ENCODE peak calls at places on chromosomes 4 and X, in six cellular contexts. S is mammary epithelial cell, X is mesenchymal stem cell, O is IMR-90, R is neural progenitor cell, M is HepG2. A is an unnamed sample.

GRCh38 chrX:151935358-151935757 is 22.7 kb downstream of the MAGEA4 start:
- DNase-seq in S (no peak), M (no peak), O (no peak), X (no peak), R (no peak), A (no peak)

GRCh38 chr4:3202836-3203820 is 45.8 kb upstream of the MSANTD1 start:
- DNase-seq in X (no peak), R (no peak), M (peak), S (no peak), O (no peak), A (no peak)

GRCh38 chr4:88964450-88964849 is 92.5 kb downstream of the FAM13A start:
- DNase-seq in S (peak), X (peak), M (no peak), O (peak), R (no peak), A (no peak)

GRCh38 chr4:56388311-56388710 is 1.0 kb upstream of the AASDH start:
- DNase-seq in S (no peak), R (no peak), M (no peak), X (peak), O (no peak), A (no peak)

GRCh38 chr4:153333874-153334273 is 10.6 kb upstream of the MND1 start:
- DNase-seq in O (peak), R (no peak), X (no peak), S (no peak), M (no peak), A (no peak)

GRCh38 chr4:22720091-22720490 is 27.4 kb downstream of the GBA3 start:
- DNase-seq in S (no peak), X (peak), M (no peak), R (no peak), O (peak), A (no peak)

GRCh38 chr4:93911671-93912070 is 83.1 kb downstream of the ATOH1 start:
- DNase-seq in X (no peak), R (no peak), S (no peak), O (no peak), M (no peak), A (no peak)

GRCh38 chr4:32847466-32847865 is 2127.3 kb downstream of the PCDH7 start:
- DNase-seq in O (no peak), S (no peak), X (peak), R (peak), M (no peak), A (no peak)

GRCh38 chr4:76550966-76551780 is 116.1 kb downstream of the SHROOM3 start:
- DNase-seq in X (peak), M (no peak), O (peak), R (no peak), S (no peak), A (no peak)

GRCh38 chrX:111284615-111285294 is 14.5 kb upstream of the CAPN6 start:
- DNase-seq in M (peak), R (no peak), X (no peak), O (no peak), S (no peak), A (no peak)

GRCh38 chrX:106903291-106903820 is at the start of gene RIPPLY1:
- DNase-seq in O (no peak), M (no peak), R (peak), S (no peak), X (no peak), A (no peak)

GRCh38 chr4:169070071-169070894 is 60.2 kb upstream of the CBR4 start:
- DNase-seq in M (peak), X (peak), O (peak), R (peak), S (peak), A (peak)

GRCh38 chr4:102815981-102816380 is 11.4 kb downstream of the UBE2D3 start:
- DNase-seq in S (peak), X (peak), R (no peak), O (peak), M (peak), A (no peak)

GRCh38 chrX:53223955-53224859 is 800 bp downstream of the KDM5C start:
- DNase-seq in M (peak), R (peak), X (peak), O (peak), S (peak), A (peak)

GRCh38 chrX:37652053-37652452 is 33.5 kb upstream of the XK start:
- DNase-seq in S (peak), R (no peak), M (no peak), X (no peak), O (no peak), A (no peak)

GRCh38 chr4:100417565-100417964 is 100.3 kb downstream of the EMCN start:
- DNase-seq in S (peak), O (peak), R (peak), M (no peak), X (peak), A (no peak)

GRCh38 chr4:3114377-3114776 is 39.9 kb downstream of the HTT start:
- DNase-seq in M (no peak), O (peak), S (no peak), R (no peak), X (no peak), A (no peak)

GRCh38 chrX:95076449-95076848 is 1402.4 kb downstream of the FAM133A start:
- DNase-seq in R (peak), M (peak), X (peak), S (peak), O (peak), A (no peak)

GRCh38 chr4:23279377-23279988 is 586.7 kb downstream of the GBA3 start:
- DNase-seq in S (no peak), O (no peak), M (no peak), R (no peak), X (no peak), A (no peak)

GRCh38 chrX:40175416-40176255 is 77.9 kb upstream of the BCOR start:
- DNase-seq in O (no peak), R (peak), X (peak), M (peak), S (no peak), A (peak)

GRCh38 chrX:38893441-38893840 is 92.2 kb downstream of the MID1IP1 start:
- DNase-seq in R (no peak), S (no peak), X (no peak), O (peak), M (no peak), A (no peak)

GRCh38 chr4:52665592-52665991 is 6.5 kb upstream of the USP46 start:
- DNase-seq in M (peak), S (no peak), X (no peak), O (no peak), R (no peak), A (no peak)

GRCh38 chrX:123835661-123836371 is 24.0 kb upstream of the XIAP start:
- DNase-seq in M (no peak), X (peak), R (no peak), S (peak), O (peak), A (peak)

GRCh38 chr4:169305651-169306050 is 34.9 kb upstream of the SH3RF1 start:
- DNase-seq in O (peak), X (peak), S (no peak), R (no peak), M (no peak), A (no peak)

GRCh38 chrX:150547511-150548115 is 20.8 kb upstream of the MTM1 start:
- DNase-seq in X (peak), R (peak), M (no peak), S (no peak), O (no peak), A (peak)

GRCh38 chr4:21716526-21716925 is 232.0 kb downstream of the KCNIP4 start:
- DNase-seq in S (no peak), M (no peak), O (no peak), X (no peak), R (no peak), A (no peak)

GRCh38 chrX:31280580-31280979 is 208.7 kb upstream of the FTHL17 start:
- DNase-seq in X (no peak), S (no peak), M (no peak), R (no peak), O (no peak), A (no peak)

GRCh38 chrX:32395878-32396277 is 815.5 kb downstream of the DMD start:
- DNase-seq in M (no peak), S (no peak), R (no peak), O (no peak), X (no peak), A (no peak)

GRCh38 chrX:19291086-19291485 is 52.6 kb upstream of the PDHA1 start:
- DNase-seq in O (no peak), S (no peak), M (no peak), X (no peak), R (no peak), A (no peak)

GRCh38 chr4:38856524-38857337 is at the start of gene TLR6:
- DNase-seq in S (peak), O (peak), M (peak), R (peak), X (peak), A (peak)
- H3K9ac ChIP-seq in S (peak), O (peak), M (no peak), R (no peak), X (peak), A (no peak)

DNA sequence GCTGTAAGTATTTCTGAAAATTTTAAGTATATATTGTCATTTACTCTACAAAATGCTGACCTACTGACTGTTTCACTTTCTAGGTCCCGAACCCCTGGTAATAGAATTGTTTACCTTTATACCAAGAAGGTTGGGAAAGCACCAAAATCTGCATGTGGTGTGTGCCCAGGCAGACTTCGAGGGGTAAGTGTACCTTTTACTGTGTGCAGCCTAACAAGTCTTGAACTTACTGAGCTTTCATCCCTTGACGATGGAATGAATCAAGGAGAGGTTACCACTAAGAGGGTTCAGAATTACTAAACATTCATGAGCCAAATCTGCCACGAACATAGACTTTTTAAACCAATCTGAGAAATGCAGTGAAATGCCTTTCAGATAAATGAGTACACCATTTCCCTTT is 1.6 kb downstream of the RPL34 start:
- DNase-seq in S (no peak), R (no peak), M (no peak), O (no peak), X (no peak), A (no peak)
- H3K9ac ChIP-seq in S (peak), R (peak), M (peak), O (no peak), X (peak), A (no peak)

DNA sequence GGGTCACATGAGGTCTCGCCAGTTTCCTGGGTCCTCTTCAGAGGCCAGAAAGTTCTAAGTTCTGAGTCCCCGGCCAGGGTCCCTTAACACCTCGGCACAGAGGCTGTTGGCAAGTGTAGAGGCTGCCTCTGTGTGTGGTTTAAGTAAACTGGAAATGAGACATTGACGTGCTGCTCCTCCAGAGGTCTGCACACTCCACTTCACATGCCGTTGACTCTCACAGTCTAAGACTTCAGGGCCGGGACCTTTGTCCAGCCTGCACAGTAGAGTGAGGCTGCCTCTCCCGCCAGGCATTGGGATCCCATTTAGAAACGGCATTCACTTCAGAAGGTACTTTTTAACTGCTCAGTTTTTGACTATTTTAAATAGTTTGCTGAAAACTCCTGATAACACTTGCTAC is 10.6 kb upstream of the TADA2B start:
- DNase-seq in S (no peak), M (no peak), O (no peak), R (no peak), X (peak), A (no peak)
- H3K9ac ChIP-seq in S (no peak), M (no peak), O (no peak), R (no peak), X (no peak), A (no peak)

GRCh38 chr4:125522992-125523391 is 208.2 kb downstream of the FAT4 start:
- DNase-seq in M (no peak), O (no peak), X (no peak), R (peak), S (no peak), A (no peak)

GRCh38 chr4:125519376-125520171 is 204.8 kb downstream of the FAT4 start:
- DNase-seq in O (no peak), M (no peak), X (no peak), S (no peak), R (no peak), A (no peak)

GRCh38 chr4:125522588-125522987 is 207.8 kb downstream of the FAT4 start:
- DNase-seq in O (no peak), X (no peak), R (no peak), S (no peak), M (no peak), A (no peak)

GRCh38 chr4:125518281-125518680 is 203.5 kb downstream of the FAT4 start:
- DNase-seq in M (no peak), X (no peak), R (no peak), O (no peak), S (no peak), A (no peak)

GRCh38 chr4:125520258-125520990 is 205.7 kb downstream of the FAT4 start:
- DNase-seq in R (no peak), M (no peak), O (peak), X (peak), S (no peak), A (no peak)
- H3K9ac ChIP-seq in R (no peak), M (no peak), O (no peak), X (no peak), S (no peak), A (no peak)

GRCh38 chr4:187814737-187815465 is 180.7 kb upstream of the ZFP42 start:
- DNase-seq in M (no peak), O (peak), R (no peak), X (no peak), S (no peak), A (peak)
- H3K9ac ChIP-seq in M (no peak), O (peak), R (no peak), X (peak), S (no peak), A (peak)

GRCh38 chr4:1244081-1244977 is 4.6 kb downstream of the CTBP1 start:
- DNase-seq in S (no peak), X (no peak), R (no peak), M (no peak), O (no peak), A (no peak)

GRCh38 chr4:1244978-1245471 is 3.9 kb downstream of the CTBP1 start:
- DNase-seq in M (no peak), S (no peak), R (no peak), O (no peak), X (no peak), A (no peak)

GRCh38 chr4:1241936-1242505 is 6.9 kb downstream of the CTBP1 start:
- DNase-seq in R (no peak), O (no peak), X (no peak), S (no peak), M (no peak), A (no peak)

GRCh38 chr4:1242506-1243450 is 6.2 kb downstream of the CTBP1 start:
- DNase-seq in O (no peak), R (no peak), M (no peak), X (no peak), S (no peak), A (no peak)

GRCh38 chr4:1243451-1244080 is 5.4 kb downstream of the CTBP1 start:
- DNase-seq in M (no peak), S (no peak), R (no peak), X (no peak), O (no peak), A (no peak)
- H3K9ac ChIP-seq in M (no peak), S (no peak), R (no peak), X (peak), O (no peak), A (no peak)

GRCh38 chr4:186557486-186557885 is 2.1 kb upstream of the MTNR1A start:
- DNase-seq in O (peak), R (no peak), M (no peak), S (no peak), X (peak), A (no peak)

GRCh38 chr4:186553717-186554116 is 1.6 kb downstream of the MTNR1A start:
- DNase-seq in M (no peak), X (no peak), O (no peak), R (peak), S (no peak), A (peak)

GRCh38 chr4:186557061-186557460 is 1.7 kb upstream of the MTNR1A start:
- DNase-seq in R (no peak), M (no peak), S (no peak), O (no peak), X (no peak), A (no peak)

GRCh38 chr4:186554485-186554884 is 882 bp downstream of the MTNR1A start:
- DNase-seq in S (peak), X (no peak), M (peak), O (no peak), R (peak), A (peak)

DNA sequence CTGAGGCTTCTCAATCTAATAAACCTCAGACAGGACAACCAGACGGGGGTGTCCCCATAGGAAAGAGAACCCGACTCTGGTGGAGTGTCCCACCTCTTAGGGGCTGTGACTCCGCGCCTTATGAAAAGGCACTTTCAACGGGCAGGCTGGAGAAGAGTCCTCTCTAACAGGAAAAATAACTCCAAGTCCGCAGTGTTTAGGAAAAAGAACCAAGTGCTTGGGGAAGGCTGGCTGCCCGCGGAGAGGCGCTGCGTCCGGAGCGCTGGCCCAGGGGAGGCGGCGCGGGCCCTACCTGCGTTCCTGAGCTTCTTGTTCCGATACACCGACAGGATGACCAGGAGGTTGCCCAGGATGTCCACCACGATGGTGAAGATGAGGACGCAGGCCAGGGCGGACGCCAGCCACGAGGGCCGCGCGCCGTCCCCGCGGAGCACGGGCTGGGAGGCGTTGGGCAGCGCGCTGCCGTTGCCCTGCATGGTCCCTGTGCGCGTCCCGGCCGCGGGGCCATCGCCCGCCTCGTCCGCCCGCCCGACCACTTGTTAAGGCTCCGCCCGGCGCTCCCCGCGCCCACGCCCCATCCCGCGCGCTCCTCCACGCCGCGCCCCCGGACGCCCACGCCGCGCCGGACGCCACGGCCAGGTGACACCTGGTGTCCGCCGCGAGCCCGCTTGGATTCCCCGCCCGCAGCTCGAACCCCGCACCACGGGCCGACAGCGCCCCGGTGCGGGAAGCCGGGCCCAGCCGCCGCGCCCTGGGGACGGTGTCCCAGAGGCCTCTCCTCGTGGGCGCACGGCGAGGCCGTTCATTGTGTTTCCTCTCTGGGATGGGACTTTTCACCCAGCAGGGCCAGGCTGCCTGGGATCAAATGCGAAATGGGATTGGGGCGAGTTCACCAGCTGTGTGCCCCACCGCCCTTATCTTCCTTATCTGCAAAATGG is at the start of gene MTNR1A:
- DNase-seq in M (no peak), R (peak), O (no peak), S (no peak), X (peak), A (peak)
- H3K9ac ChIP-seq in M (no peak), R (no peak), O (no peak), S (no peak), X (no peak), A (peak)

GRCh38 chr4:175971393-175972179 is 94.1 kb upstream of the WDR17 start:
- DNase-seq in M (no peak), S (no peak), O (no peak), R (peak), X (no peak), A (no peak)

GRCh38 chr4:175970072-175970471 is 95.6 kb upstream of the WDR17 start:
- DNase-seq in S (no peak), O (no peak), X (no peak), M (no peak), R (no peak), A (no peak)

DNA sequence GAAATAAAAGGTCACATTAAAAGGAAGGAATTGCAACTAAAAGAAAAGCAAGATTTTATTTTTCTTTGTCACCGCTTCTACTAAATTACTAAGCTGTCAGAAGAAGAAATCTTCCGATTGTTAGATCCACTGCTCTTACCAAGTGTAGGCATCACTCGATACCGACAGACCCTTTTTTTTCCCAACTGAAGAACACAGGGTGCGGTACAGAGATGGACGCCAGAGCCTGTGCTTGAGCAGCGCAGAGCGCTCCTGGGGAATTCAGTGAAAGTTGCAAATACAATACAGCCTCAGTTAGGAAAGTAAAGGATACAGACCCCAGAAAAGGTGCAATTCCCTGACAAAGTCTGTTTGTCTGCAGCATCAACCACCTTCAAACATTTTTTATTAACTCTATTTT is 94.9 kb upstream of the WDR17 start:
- DNase-seq in O (no peak), S (no peak), R (peak), X (no peak), M (no peak), A (no peak)
- H3K9ac ChIP-seq in O (no peak), S (no peak), R (no peak), X (no peak), M (no peak), A (no peak)

DNA sequence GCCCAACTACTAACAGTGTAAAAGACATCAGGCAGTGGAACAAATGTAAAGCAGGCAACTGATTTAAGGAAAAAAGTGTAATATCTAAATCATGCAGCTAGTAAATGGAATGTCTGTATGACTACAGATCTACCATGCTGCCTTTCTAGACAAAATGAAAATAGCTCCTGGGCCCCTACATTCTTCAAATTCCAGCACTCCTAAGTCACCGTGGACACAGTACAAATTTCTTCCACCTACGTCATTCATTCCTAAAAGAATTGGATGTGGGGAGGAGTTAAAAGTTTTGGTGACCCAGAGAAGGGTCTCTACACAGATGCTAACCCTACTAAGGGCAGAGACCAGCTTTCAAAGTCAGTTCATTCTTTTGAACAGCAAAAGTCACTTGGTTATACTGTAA is 137.2 kb upstream of the ARHGEF9 start:
- DNase-seq in M (no peak), X (no peak), R (no peak), O (peak), S (peak), A (no peak)
- H3K9ac ChIP-seq in M (no peak), X (no peak), R (no peak), O (no peak), S (no peak), A (no peak)

GRCh38 chrX:9164086-9164485 is 130.2 kb upstream of the FAM9B start:
- DNase-seq in S (no peak), X (no peak), R (no peak), M (no peak), O (peak), A (no peak)
- H3K9ac ChIP-seq in S (no peak), X (no peak), R (no peak), M (no peak), O (no peak), A (no peak)

A was measured in colonic mucosa.